ENCODE peak calls at places on chromosomes 4 and X, in nine cellular contexts. S, V, E, D, B, P, J, F and H are unnamed samples. For H3K4me1, the result is how much of the 10 kb centered on the place peaks cover.

GRCh38 chr4:40722576-40723161 is 27.1 kb upstream of the NSUN7 start:
- DNase-seq in P (no peak), B (no peak), D (no peak), V (no peak), F (no peak), J (peak), S (no peak), E (peak), H (no peak)

GRCh38 chrX:130083656-130084382 is 26.5 kb downstream of the ELF4 start:
- DNase-seq in V (no peak), E (no peak), D (no peak), F (no peak), B (no peak), P (no peak), J (no peak), S (no peak), H (no peak)

GRCh38 chr4:71520850-71521249 is 182.0 kb downstream of the SLC4A4 start:
- DNase-seq in E (no peak), S (peak), B (no peak), F (no peak), P (no peak), J (no peak), D (no peak), V (no peak), H (no peak)

GRCh38 chrX:125306335-125306866 is 13.3 kb upstream of the TEX13C start:
- DNase-seq in E (no peak), D (no peak), J (no peak), P (no peak), S (no peak), V (no peak), F (no peak), B (no peak), H (no peak)

GRCh38 chrX:20378291-20378920 is 111.7 kb upstream of the RPS6KA3 start:
- DNase-seq in S (peak), E (no peak), D (no peak), P (no peak), B (no peak), F (no peak), V (no peak), J (no peak), H (no peak)

GRCh38 chr4:73193155-73193554 is 65.4 kb downstream of the ANKRD17 start:
- DNase-seq in P (no peak), S (no peak), F (no peak), J (no peak), V (no peak), B (no peak), E (no peak), D (no peak), H (no peak)

GRCh38 chr4:6493668-6494304 is 21.4 kb upstream of the PPP2R2C start:
- DNase-seq in E (no peak), V (peak), J (no peak), S (peak), P (peak), D (no peak), B (no peak), F (no peak), H (peak)

GRCh38 chrX:130118396-130118795 is 8.1 kb upstream of the ELF4 start:
- DNase-seq in D (no peak), P (no peak), B (no peak), J (peak), S (peak), F (peak), E (no peak), V (no peak), H (no peak)

GRCh38 chrX:131783555-131784338 is 239.4 kb upstream of the STK26 start:
- DNase-seq in V (no peak), E (no peak), B (no peak), P (no peak), D (no peak), J (no peak), S (peak), F (peak), H (no peak)

GRCh38 chr4:101643201-101643600 is 147.3 kb upstream of the BANK1 start:
- DNase-seq in V (no peak), D (peak), F (no peak), P (no peak), S (no peak), J (no peak), E (no peak), B (no peak), H (no peak)

GRCh38 chrX:10329984-10330383 is 173.2 kb downstream of the CLCN4 start:
- DNase-seq in D (no peak), J (no peak), S (no peak), P (no peak), B (no peak), V (no peak), F (no peak), E (no peak), H (no peak)

DNA sequence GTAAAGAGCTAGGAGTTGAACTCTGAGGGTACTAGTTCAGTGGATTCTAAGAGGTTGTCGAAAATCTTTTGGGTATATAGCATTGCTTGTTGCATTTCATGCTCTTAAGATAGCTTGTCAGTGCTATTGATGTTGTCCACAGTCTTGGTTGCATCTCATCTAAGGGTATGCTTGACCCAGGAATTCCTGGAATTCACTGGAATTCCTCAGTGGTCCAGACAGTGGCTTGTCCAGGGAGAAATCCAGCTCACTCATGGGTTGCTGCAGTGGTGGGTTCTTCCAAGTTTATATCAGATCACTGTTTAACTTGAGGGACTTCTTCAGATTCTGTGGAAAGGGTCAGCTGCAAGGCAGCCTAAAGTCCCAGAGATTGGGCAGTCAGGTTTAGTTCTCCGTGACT is 29.8 kb upstream of the SMARCAD1 start:
- DNase-seq in F (no peak), D (no peak), S (no peak), E (no peak), B (no peak), V (no peak), J (no peak), P (no peak), H (no peak)
- TF ChIP-seq POLR2A in F (no peak), D (no peak), S (no peak), E (no peak), B (no peak), V (no peak), J (no peak), P (no peak), H (no peak)

GRCh38 chr4:8081621-8082516 is 76.7 kb downstream of the ABLIM2 start:
- DNase-seq in D (no peak), F (no peak), S (no peak), B (no peak), P (no peak), J (no peak), E (no peak), V (no peak), H (no peak)
- H3K4me1 ChIP-seq in D (under half), F (under half), S (under half), B (under half), P (under half), J (under half), E (under half), V (under half), H (under half)

DNA sequence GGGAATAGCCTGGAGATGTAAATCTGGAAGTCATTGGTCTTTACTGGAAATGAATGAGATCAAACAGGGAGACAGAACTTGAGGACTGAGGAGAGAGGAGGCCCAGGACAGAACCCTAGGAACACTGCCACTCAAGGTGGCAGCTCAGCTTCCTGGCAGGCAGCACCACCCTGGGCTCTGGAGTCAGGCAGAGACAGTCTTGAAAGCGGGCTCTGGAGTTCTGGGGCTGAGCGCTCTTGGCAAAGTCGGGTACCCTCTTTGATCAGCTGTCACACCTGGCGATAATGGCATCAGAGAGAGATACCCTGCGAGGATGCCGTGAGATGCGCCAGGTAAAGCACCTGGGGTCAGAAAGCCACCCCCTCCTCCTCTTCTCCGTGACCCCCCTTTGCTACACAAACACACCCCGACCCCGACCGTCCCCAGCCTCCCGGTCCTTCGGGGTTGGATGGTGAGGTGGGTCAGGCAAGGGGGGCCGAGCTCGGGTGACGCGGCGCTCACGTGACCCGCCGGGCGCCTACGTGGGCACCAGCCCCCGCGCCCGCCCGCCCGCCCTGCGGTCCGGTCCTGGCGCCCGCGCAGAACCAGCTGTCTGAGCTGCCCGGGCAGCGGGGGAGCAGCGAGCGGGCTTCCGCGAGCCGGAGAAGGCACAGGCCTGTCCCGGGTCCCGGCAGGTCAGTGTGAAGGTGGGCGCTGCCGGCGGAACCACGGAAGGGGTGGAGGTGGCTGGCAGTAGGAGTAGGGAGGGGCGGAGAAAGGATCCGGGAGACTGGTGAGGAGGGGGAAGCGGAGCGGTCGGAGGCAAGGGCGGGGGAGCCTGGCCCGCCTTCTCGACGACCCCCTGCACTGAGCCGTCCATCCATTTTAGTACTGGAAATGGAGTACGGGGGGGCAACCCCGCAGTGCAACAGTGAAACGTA is at the start of gene TCEAL3:
- DNase-seq in V (no peak), B (peak), E (peak), D (no peak), F (peak), J (peak), S (peak), P (peak), H (no peak)
- TF ChIP-seq POLR2A in V (no peak), B (no peak), E (no peak), D (no peak), F (peak), J (no peak), S (peak), P (no peak), H (peak)

GRCh38 chr4:87031946-87032345 is 97.1 kb downstream of the AFF1 start:
- DNase-seq in F (no peak), J (peak), D (no peak), E (no peak), P (no peak), B (no peak), S (no peak), V (no peak), H (no peak)

GRCh38 chr4:87030606-87031441 is 96.0 kb downstream of the AFF1 start:
- DNase-seq in E (no peak), F (no peak), B (no peak), S (peak), V (peak), P (no peak), J (peak), D (no peak), H (no peak)

GRCh38 chr4:87034527-87034926 is 99.7 kb downstream of the AFF1 start:
- DNase-seq in D (no peak), P (no peak), J (no peak), S (no peak), V (no peak), E (no peak), B (no peak), F (no peak), H (no peak)

GRCh38 chr4:87033902-87034301 is 99.1 kb downstream of the AFF1 start:
- DNase-seq in S (no peak), V (peak), D (no peak), B (no peak), F (no peak), P (no peak), E (no peak), J (peak), H (no peak)

GRCh38 chr4:87032884-87033533 is 98.2 kb downstream of the AFF1 start:
- DNase-seq in D (no peak), J (peak), V (peak), E (no peak), B (no peak), S (peak), P (no peak), F (no peak), H (no peak)
- H3K4me1 ChIP-seq in D (under half), J (half or more), V (half or more), E (half or more), B (under half), S (under half), P (under half), F (under half), H (half or more)

DNA sequence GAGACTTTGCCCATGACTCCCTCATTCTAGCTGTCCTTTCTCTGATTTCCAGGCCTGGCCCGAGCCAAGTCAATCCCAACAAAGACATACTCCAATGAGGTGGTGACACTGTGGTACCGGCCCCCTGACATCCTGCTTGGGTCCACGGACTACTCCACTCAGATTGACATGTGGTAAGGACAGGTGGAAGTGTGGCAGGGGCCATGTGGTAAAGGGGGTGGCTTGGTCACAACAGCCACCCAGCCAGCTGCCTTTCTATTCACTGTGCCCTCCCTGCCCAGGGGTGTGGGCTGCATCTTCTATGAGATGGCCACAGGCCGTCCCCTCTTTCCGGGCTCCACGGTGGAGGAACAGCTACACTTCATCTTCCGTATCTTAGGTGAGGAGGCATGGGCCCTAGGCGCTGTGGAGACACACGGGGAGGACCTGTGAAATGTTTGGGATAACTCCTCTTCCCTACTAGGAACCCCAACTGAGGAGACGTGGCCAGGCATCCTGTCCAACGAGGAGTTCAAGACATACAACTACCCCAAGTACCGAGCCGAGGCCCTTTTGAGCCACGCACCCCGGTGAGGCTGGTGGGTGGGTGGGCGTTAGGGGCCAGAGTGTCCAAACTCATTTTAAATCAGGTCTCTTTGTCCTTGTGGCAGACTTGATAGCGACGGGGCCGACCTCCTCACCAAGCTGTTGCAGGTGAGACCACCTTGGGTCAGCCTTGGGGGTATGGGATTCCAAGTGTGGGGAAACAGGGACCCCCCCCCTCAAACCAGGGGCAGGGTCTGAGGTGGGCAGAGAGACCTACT is 6.1 kb upstream of the USP11 start:
- DNase-seq in E (no peak), V (no peak), F (peak), B (no peak), D (no peak), P (no peak), S (no peak), J (no peak), H (no peak)
- TF ChIP-seq POLR2A in E (no peak), V (no peak), F (no peak), B (no peak), D (no peak), P (no peak), S (no peak), J (no peak), H (no peak)

DNA sequence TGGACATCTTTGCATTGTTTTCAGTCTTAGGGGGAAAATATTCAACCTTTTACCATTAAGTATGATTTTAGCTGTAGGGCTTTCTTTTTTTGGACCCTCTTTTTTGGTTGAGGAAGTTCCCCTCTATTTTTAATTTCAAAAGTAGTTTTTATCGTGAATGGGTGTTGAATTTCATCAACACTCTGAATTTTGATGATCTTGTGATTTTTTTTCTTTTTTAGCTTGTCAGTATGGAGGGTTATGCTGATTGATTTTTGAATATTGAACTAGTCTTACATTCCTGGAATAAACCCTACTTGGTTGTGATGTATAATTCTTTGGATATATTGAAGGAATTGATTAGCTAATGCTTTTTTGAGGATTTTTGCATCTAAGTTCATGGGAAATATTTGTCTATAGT is 1.7 kb downstream of the ZNF81 start:
- DNase-seq in P (no peak), D (no peak), B (no peak), J (no peak), V (no peak), E (no peak), F (no peak), S (no peak), H (no peak)
- H3K4me1 ChIP-seq in P (under half), D (under half), B (under half), J (under half), V (under half), E (under half), F (under half), S (under half), H (under half)

DNA sequence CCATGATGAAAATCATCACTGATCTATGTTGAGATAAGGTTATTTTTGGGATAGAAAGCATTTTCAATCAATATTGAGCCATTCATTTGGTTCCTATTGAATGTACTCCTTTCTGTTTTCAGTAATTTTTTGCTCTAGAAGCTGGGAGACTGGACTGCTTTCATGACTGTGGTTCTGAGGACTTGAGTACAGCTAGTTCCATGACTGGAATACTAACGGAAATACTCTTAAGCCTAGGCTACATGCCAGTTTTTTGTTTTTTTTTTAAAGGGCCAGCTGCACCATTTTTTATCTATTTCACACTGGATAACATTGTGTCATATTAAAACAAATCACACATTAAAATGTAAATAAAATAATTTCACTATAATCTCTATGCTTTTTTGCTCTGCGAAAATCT is 16.7 kb downstream of the PRR32 start:
- DNase-seq in J (no peak), D (no peak), F (no peak), V (no peak), B (no peak), S (no peak), P (no peak), E (no peak), H (no peak)
- TF ChIP-seq POLR2A in J (no peak), D (no peak), F (no peak), V (no peak), B (no peak), S (no peak), P (no peak), E (no peak), H (no peak)